ENCODE peak calls at places on chromosomes 1 and 21, in nine cellular contexts. One of them, this sample, is unnamed.

GRCh38 chr1:65193129-65193528 is 45.1 kb downstream of the AK4 start:
- DNase-seq in IMR-90: no peak
- DNase-seq in GM12891: no peak
- DNase-seq in uterus: no peak
- DNase-seq in suprapubic skin: no peak
- DNase-seq in adrenal gland: no peak
- DNase-seq in endothelial cell of umbilical vein: no peak
- DNase-seq in GM12892: no peak
- DNase-seq in transverse colon: no peak
- DNase-seq in this sample: no peak

GRCh38 chr1:30012455-30013440 is 710.6 kb downstream of the MATN1 start:
- DNase-seq in endothelial cell of umbilical vein: no peak
- DNase-seq in IMR-90: no peak
- DNase-seq in GM12891: no peak
- DNase-seq in GM12892: no peak
- DNase-seq in adrenal gland: peak
- DNase-seq in transverse colon: no peak
- DNase-seq in suprapubic skin: no peak
- DNase-seq in uterus: no peak
- DNase-seq in this sample: no peak

GRCh38 chr1:89941110-89941770 is 53.7 kb upstream of the ZNF326 start:
- DNase-seq in suprapubic skin: no peak
- DNase-seq in GM12891: no peak
- DNase-seq in GM12892: no peak
- DNase-seq in endothelial cell of umbilical vein: no peak
- DNase-seq in IMR-90: no peak
- DNase-seq in adrenal gland: no peak
- DNase-seq in uterus: no peak
- DNase-seq in transverse colon: no peak
- DNase-seq in this sample: no peak

GRCh38 chr1:164712131-164713031 is 153.4 kb downstream of the PBX1 start:
- DNase-seq in IMR-90: peak
- DNase-seq in GM12891: no peak
- DNase-seq in endothelial cell of umbilical vein: peak
- DNase-seq in transverse colon: peak
- DNase-seq in suprapubic skin: no peak
- DNase-seq in adrenal gland: peak
- DNase-seq in uterus: peak
- DNase-seq in GM12892: no peak
- DNase-seq in this sample: peak

GRCh38 chr1:97603776-97604175 is 317.1 kb downstream of the DPYD start:
- DNase-seq in GM12892: no peak
- DNase-seq in GM12891: no peak
- DNase-seq in IMR-90: peak
- DNase-seq in adrenal gland: peak
- DNase-seq in uterus: no peak
- DNase-seq in endothelial cell of umbilical vein: peak
- DNase-seq in transverse colon: no peak
- DNase-seq in suprapubic skin: no peak
- DNase-seq in this sample: no peak

GRCh38 chr1:162370721-162371120 is 5.9 kb downstream of the SPATA46 start:
- DNase-seq in GM12892: no peak
- DNase-seq in transverse colon: no peak
- DNase-seq in adrenal gland: no peak
- DNase-seq in GM12891: no peak
- DNase-seq in endothelial cell of umbilical vein: no peak
- DNase-seq in IMR-90: no peak
- DNase-seq in suprapubic skin: no peak
- DNase-seq in uterus: no peak
- DNase-seq in this sample: no peak

GRCh38 chr1:244318078-244318477 is 133.6 kb downstream of the ADSS2 start:
- DNase-seq in transverse colon: no peak
- DNase-seq in GM12892: no peak
- DNase-seq in endothelial cell of umbilical vein: no peak
- DNase-seq in adrenal gland: no peak
- DNase-seq in uterus: no peak
- DNase-seq in IMR-90: no peak
- DNase-seq in GM12891: no peak
- DNase-seq in suprapubic skin: no peak
- DNase-seq in this sample: no peak

GRCh38 chr1:156641761-156642264 is at the start of gene BCAN:
- DNase-seq in suprapubic skin: no peak
- DNase-seq in uterus: peak
- DNase-seq in adrenal gland: peak
- DNase-seq in GM12891: no peak
- DNase-seq in transverse colon: no peak
- DNase-seq in GM12892: no peak
- DNase-seq in endothelial cell of umbilical vein: no peak
- DNase-seq in IMR-90: peak
- DNase-seq in this sample: no peak

DNA sequence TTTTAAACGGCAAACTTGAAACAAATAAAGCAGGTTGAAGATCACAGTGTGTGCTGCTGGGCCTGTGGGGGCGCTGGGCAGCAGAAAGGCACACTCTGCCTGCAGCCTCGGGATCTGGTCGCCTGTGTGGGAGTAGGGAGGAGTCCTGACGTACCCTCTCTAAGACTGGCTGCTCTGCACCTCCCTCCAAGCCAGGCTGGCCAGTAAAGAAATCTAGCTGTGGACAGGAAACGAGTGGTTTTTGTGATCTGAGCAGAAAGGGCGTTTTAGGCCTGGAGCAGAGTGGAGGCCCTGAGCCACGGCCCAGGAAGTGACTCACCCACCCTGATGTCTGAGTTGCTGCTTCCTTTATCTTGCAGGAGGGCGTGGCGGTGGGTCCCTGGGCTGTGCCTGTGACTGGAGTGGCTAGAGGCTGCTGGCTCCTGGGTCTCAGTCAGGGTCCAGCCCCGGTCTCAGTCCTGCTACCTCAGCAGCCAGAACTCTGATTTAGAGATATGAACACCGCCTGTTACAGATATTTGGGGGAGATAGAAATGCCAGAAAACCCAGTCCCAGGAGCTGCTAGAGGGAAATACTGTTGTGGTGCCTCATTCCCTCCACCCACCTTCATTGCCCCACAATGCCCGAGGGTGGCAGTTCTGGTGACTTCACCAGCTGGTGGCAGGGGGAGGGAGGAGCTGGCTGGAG is 11.3 kb upstream of the S100A11 start:
- DNase-seq in transverse colon: peak
- DNase-seq in IMR-90: peak
- DNase-seq in GM12891: peak
- DNase-seq in GM12892: peak
- DNase-seq in endothelial cell of umbilical vein: peak
- DNase-seq in suprapubic skin: peak
- DNase-seq in uterus: peak
- DNase-seq in adrenal gland: peak
- DNase-seq in this sample: peak
- TF ChIP-seq POLR2A in transverse colon: peak
- TF ChIP-seq POLR2A in IMR-90: peak
- TF ChIP-seq POLR2A in GM12891: peak
- TF ChIP-seq POLR2A in GM12892: peak
- TF ChIP-seq POLR2A in endothelial cell of umbilical vein: no peak
- TF ChIP-seq POLR2A in suprapubic skin: peak
- TF ChIP-seq POLR2A in uterus: peak
- TF ChIP-seq POLR2A in adrenal gland: peak
- TF ChIP-seq POLR2A in this sample: peak

DNA sequence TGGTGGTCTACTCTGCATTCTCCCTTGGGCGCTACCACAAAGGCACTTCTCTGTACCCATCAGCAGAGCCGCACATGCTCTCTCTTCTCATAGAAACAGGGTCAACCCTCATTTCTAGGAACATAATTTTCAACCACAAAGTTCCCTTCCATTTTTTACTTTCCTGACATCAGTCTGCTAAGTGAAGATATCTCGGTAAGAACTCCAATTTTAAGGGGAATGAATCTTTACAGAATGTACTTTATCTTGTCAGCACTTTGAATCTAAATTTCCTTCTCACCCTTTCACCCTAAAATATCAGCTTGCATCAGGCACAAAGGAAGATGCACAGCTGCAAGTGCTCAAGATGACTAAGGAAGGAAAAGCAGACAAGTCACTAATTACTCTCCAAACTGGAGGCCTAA is 545.9 kb downstream of the SMYD3 start:
- DNase-seq in transverse colon: no peak
- DNase-seq in adrenal gland: no peak
- DNase-seq in endothelial cell of umbilical vein: no peak
- DNase-seq in suprapubic skin: no peak
- DNase-seq in GM12892: no peak
- DNase-seq in IMR-90: peak
- DNase-seq in GM12891: no peak
- DNase-seq in uterus: no peak
- DNase-seq in this sample: no peak
- TF ChIP-seq POLR2A in transverse colon: no peak
- TF ChIP-seq POLR2A in adrenal gland: no peak
- TF ChIP-seq POLR2A in endothelial cell of umbilical vein: no peak
- TF ChIP-seq POLR2A in suprapubic skin: no peak
- TF ChIP-seq POLR2A in GM12892: no peak
- TF ChIP-seq POLR2A in IMR-90: no peak
- TF ChIP-seq POLR2A in GM12891: no peak
- TF ChIP-seq POLR2A in uterus: no peak
- TF ChIP-seq POLR2A in this sample: no peak

GRCh38 chr1:8283058-8283884 is 34.6 kb upstream of the SLC45A1 start:
- DNase-seq in adrenal gland: peak
- DNase-seq in IMR-90: no peak
- DNase-seq in GM12892: peak
- DNase-seq in transverse colon: peak
- DNase-seq in suprapubic skin: no peak
- DNase-seq in GM12891: peak
- DNase-seq in uterus: no peak
- DNase-seq in endothelial cell of umbilical vein: no peak
- DNase-seq in this sample: peak
- TF ChIP-seq POLR2A in adrenal gland: no peak
- TF ChIP-seq POLR2A in IMR-90: no peak
- TF ChIP-seq POLR2A in GM12892: peak
- TF ChIP-seq POLR2A in transverse colon: no peak
- TF ChIP-seq POLR2A in suprapubic skin: no peak
- TF ChIP-seq POLR2A in GM12891: peak
- TF ChIP-seq POLR2A in uterus: no peak
- TF ChIP-seq POLR2A in endothelial cell of umbilical vein: no peak
- TF ChIP-seq POLR2A in this sample: no peak

GRCh38 chr21:32412998-32413504 is 545 bp downstream of the EVA1C start:
- DNase-seq in GM12892: no peak
- DNase-seq in suprapubic skin: no peak
- DNase-seq in endothelial cell of umbilical vein: peak
- DNase-seq in transverse colon: peak
- DNase-seq in adrenal gland: no peak
- DNase-seq in uterus: peak
- DNase-seq in IMR-90: no peak
- DNase-seq in GM12891: no peak
- DNase-seq in this sample: peak

GRCh38 chr21:32411366-32412161 is 942 bp upstream of the EVA1C start:
- DNase-seq in GM12892: no peak
- DNase-seq in GM12891: no peak
- DNase-seq in IMR-90: peak
- DNase-seq in uterus: peak
- DNase-seq in endothelial cell of umbilical vein: peak
- DNase-seq in suprapubic skin: peak
- DNase-seq in adrenal gland: peak
- DNase-seq in transverse colon: peak
- DNase-seq in this sample: peak

GRCh38 chr21:32410916-32411315 is 1.6 kb upstream of the EVA1C start:
- DNase-seq in adrenal gland: no peak
- DNase-seq in uterus: no peak
- DNase-seq in GM12892: no peak
- DNase-seq in suprapubic skin: no peak
- DNase-seq in IMR-90: no peak
- DNase-seq in endothelial cell of umbilical vein: no peak
- DNase-seq in GM12891: no peak
- DNase-seq in transverse colon: no peak
- DNase-seq in this sample: peak

GRCh38 chr21:32413697-32414578 is 1.4 kb downstream of the EVA1C start:
- DNase-seq in suprapubic skin: no peak
- DNase-seq in GM12892: no peak
- DNase-seq in uterus: peak
- DNase-seq in endothelial cell of umbilical vein: peak
- DNase-seq in transverse colon: peak
- DNase-seq in IMR-90: no peak
- DNase-seq in adrenal gland: peak
- DNase-seq in GM12891: no peak
- DNase-seq in this sample: peak

GRCh38 chr21:32412162-32412997 is at the start of gene EVA1C:
- DNase-seq in uterus: peak
- DNase-seq in GM12891: no peak
- DNase-seq in transverse colon: peak
- DNase-seq in suprapubic skin: peak
- DNase-seq in IMR-90: peak
- DNase-seq in adrenal gland: peak
- DNase-seq in endothelial cell of umbilical vein: peak
- DNase-seq in GM12892: no peak
- DNase-seq in this sample: peak
- TF ChIP-seq POLR2A in uterus: peak
- TF ChIP-seq POLR2A in GM12891: no peak
- TF ChIP-seq POLR2A in transverse colon: no peak
- TF ChIP-seq POLR2A in suprapubic skin: no peak
- TF ChIP-seq POLR2A in IMR-90: no peak
- TF ChIP-seq POLR2A in adrenal gland: peak
- TF ChIP-seq POLR2A in endothelial cell of umbilical vein: no peak
- TF ChIP-seq POLR2A in GM12892: no peak
- TF ChIP-seq POLR2A in this sample: peak

DNA sequence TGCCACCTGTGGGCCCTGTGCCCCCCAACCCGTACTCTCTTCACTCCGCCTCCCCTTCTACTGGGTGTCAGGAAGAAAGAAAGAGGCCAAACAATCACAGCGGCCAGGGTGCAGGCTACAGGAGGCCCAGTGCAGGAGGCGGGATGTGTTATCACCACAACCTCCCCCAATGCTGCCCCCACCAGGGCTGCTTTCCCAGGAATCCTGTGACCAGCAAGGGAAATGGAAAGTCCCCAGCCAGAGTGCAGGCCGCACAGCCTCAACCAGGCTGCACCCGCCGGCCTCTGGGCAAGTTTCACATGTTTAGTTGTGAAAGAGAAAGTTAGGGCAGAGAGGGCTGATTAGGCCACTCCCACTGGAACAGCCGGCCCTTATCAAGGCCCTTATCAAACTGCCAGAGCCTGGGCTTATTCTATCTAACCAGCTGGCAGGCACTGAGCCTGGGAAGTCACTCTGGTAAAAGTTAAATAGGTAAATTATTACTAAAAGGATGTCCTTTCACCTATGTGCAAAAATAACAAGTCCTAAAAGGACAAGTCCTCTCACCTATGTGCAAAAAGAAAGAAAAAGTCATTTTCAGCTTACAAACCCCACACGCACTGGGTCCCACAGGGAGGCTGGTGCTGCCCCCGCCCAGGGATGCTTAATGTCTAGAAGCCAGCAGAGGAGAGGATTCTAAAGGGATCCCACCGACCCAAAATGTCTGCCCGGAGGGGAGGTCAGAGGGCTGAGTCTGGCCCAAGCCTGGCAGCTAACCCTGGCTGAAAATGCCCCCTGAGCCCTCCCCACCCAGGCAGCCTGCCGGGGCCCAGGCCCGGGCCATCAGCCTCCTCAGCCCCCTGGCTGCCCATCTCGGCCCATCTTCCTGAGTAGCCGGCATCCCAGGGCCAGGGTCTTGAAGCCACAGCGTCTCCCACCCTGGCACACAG is 33.7 kb downstream of the ACOT7 start:
- DNase-seq in IMR-90: peak
- DNase-seq in transverse colon: peak
- DNase-seq in adrenal gland: peak
- DNase-seq in endothelial cell of umbilical vein: peak
- DNase-seq in GM12891: peak
- DNase-seq in suprapubic skin: no peak
- DNase-seq in GM12892: peak
- DNase-seq in uterus: peak
- DNase-seq in this sample: peak
- TF ChIP-seq POLR2A in IMR-90: no peak
- TF ChIP-seq POLR2A in transverse colon: peak
- TF ChIP-seq POLR2A in adrenal gland: peak
- TF ChIP-seq POLR2A in endothelial cell of umbilical vein: no peak
- TF ChIP-seq POLR2A in GM12891: no peak
- TF ChIP-seq POLR2A in suprapubic skin: no peak
- TF ChIP-seq POLR2A in GM12892: peak
- TF ChIP-seq POLR2A in uterus: peak
- TF ChIP-seq POLR2A in this sample: peak

This sample was measured in body of pancreas.